ENCODE peak calls at places on chromosomes 6 and 20, in ten cellular contexts. I is glutamatergic neuron, N is neural crest cell, J is HCT116, B is stomach, Z is fibroblast of the aortic adventitia, D is left lung, A is MCF 10A, V is psoas muscle, F is mucosa of descending colon. H is an unnamed sample.

GRCh38 chr6:56795852-56796532 is 153.3 kb upstream of the DST start:
- DNase-seq in F (no peak), J (no peak), V (no peak), B (no peak), A (no peak), N (no peak), I (no peak), D (no peak), Z (no peak), H (no peak)

GRCh38 chr20:19915111-19915798 is 101.9 kb upstream of the NAA20 start:
- DNase-seq in Z (no peak), A (no peak), J (no peak), F (no peak), N (no peak), D (no peak), V (no peak), I (no peak), B (no peak), H (no peak)

GRCh38 chr6:140105857-140106256 is 731.4 kb upstream of the CITED2 start:
- DNase-seq in N (peak), A (peak), V (no peak), Z (peak), J (peak), D (no peak), B (no peak), F (peak), I (peak), H (peak)

GRCh38 chr6:13926378-13926777 is 1.6 kb downstream of the RNF182 start:
- DNase-seq in J (no peak), V (no peak), D (no peak), B (no peak), F (no peak), I (no peak), A (no peak), N (no peak), Z (no peak), H (no peak)

GRCh38 chr20:37179671-37180524 is 550 bp upstream of the MROH8 start:
- DNase-seq in Z (peak), N (no peak), V (no peak), I (no peak), F (no peak), A (peak), D (no peak), B (no peak), J (no peak), H (no peak)

GRCh38 chr6:28910901-28911680 is 12.7 kb downstream of the TRIM27 start:
- DNase-seq in N (no peak), B (no peak), I (no peak), D (no peak), Z (no peak), A (peak), V (no peak), J (no peak), F (no peak), H (no peak)

GRCh38 chr6:83258517-83258916 is 65.4 kb downstream of the RWDD2A start:
- DNase-seq in A (no peak), B (no peak), I (no peak), N (no peak), D (no peak), Z (peak), F (no peak), J (no peak), V (no peak), H (no peak)

GRCh38 chr6:104607501-104607900 is 252.2 kb downstream of the HACE1 start:
- DNase-seq in I (no peak), D (no peak), F (peak), V (no peak), A (no peak), Z (no peak), B (no peak), N (no peak), J (no peak), H (no peak)

GRCh38 chr6:148416309-148416965 is 73.8 kb downstream of the SASH1 start:
- DNase-seq in V (no peak), B (no peak), I (no peak), F (no peak), N (no peak), D (no peak), J (no peak), Z (no peak), A (no peak), H (no peak)

GRCh38 chr20:58697867-58698703 is 5.5 kb downstream of the NPEPL1 start:
- DNase-seq in B (no peak), F (no peak), V (no peak), A (no peak), D (peak), Z (no peak), I (no peak), N (no peak), J (no peak), H (no peak)

GRCh38 chr6:80437186-80437585 is 330.7 kb downstream of the BCKDHB start:
- DNase-seq in V (no peak), J (no peak), B (no peak), Z (peak), D (no peak), I (no peak), F (no peak), A (no peak), N (no peak), H (no peak)

GRCh38 chr6:56840467-56841371 is 114.2 kb upstream of the BEND6 start:
- DNase-seq in B (no peak), Z (peak), F (no peak), I (no peak), N (no peak), J (no peak), A (peak), V (no peak), D (no peak), H (no peak)

GRCh38 chr6:127690092-127690491 is 113.1 kb downstream of the C6orf58 start:
- DNase-seq in N (no peak), V (no peak), I (no peak), B (no peak), A (peak), Z (peak), J (peak), F (no peak), D (no peak), H (peak)

GRCh38 chr6:131858765-131859490 is 51.1 kb downstream of the ENPP1 start:
- DNase-seq in F (no peak), Z (peak), I (no peak), D (no peak), N (no peak), B (no peak), J (no peak), V (no peak), A (no peak), H (no peak)

GRCh38 chr20:15564981-15565380 is 1008.3 kb downstream of the KIF16B start:
- DNase-seq in D (no peak), Z (no peak), I (no peak), F (no peak), B (no peak), N (no peak), V (no peak), J (no peak), A (no peak), H (no peak)

GRCh38 chr6:131999545-132000146 is 48.5 kb upstream of the CCN2 start:
- DNase-seq in N (no peak), B (no peak), D (no peak), F (no peak), Z (no peak), I (no peak), A (no peak), V (no peak), J (no peak), H (no peak)

GRCh38 chr20:59403261-59403961 is 103.0 kb downstream of the EDN3 start:
- DNase-seq in D (no peak), N (peak), I (peak), A (peak), F (peak), B (peak), J (no peak), V (peak), Z (no peak), H (peak)

GRCh38 chr20:38049800-38050199 is 16.3 kb downstream of the RPRD1B start:
- DNase-seq in I (no peak), B (no peak), V (no peak), F (no peak), J (no peak), A (peak), N (no peak), D (no peak), Z (peak), H (no peak)

GRCh38 chr20:1204061-1204460 is 807 bp downstream of the C20orf202 start:
- DNase-seq in B (no peak), I (no peak), D (no peak), Z (no peak), F (no peak), A (peak), V (no peak), N (no peak), J (no peak), H (no peak)

GRCh38 chr20:53598140-53599038 is 4.8 kb upstream of the ZNF217 start:
- DNase-seq in J (no peak), I (no peak), B (peak), Z (no peak), A (no peak), F (peak), D (no peak), V (no peak), N (no peak), H (no peak)

GRCh38 chr20:53365676-53366075 is 228.0 kb downstream of the ZNF217 start:
- DNase-seq in A (no peak), V (no peak), Z (no peak), I (no peak), F (no peak), N (no peak), B (no peak), D (no peak), J (no peak), H (no peak)

GRCh38 chr6:56040271-56040670 is 164.9 kb upstream of the BMP5 start:
- DNase-seq in V (no peak), B (no peak), A (peak), Z (peak), I (no peak), F (no peak), D (no peak), N (no peak), J (no peak), H (no peak)

GRCh38 chr20:58688838-58689237 is 3.8 kb upstream of the NPEPL1 start:
- DNase-seq in D (no peak), N (no peak), B (peak), Z (peak), F (no peak), V (no peak), I (no peak), J (no peak), A (no peak), H (no peak)

GRCh38 chr6:90025418-90026089 is 131.3 kb downstream of the GJA10 start:
- DNase-seq in Z (peak), N (no peak), D (no peak), F (no peak), A (peak), B (no peak), V (no peak), I (no peak), J (peak), H (no peak)

GRCh38 chr6:53359088-53359842 is 10.5 kb upstream of the ELOVL5 start:
- DNase-seq in B (peak), I (peak), D (peak), N (peak), Z (peak), A (peak), J (peak), V (peak), F (peak), H (peak)
- TF ChIP-seq CTCF in B (no peak), I (no peak), D (no peak), N (no peak), Z (no peak), A (no peak), J (no peak), V (no peak), F (no peak), H (no peak)

DNA sequence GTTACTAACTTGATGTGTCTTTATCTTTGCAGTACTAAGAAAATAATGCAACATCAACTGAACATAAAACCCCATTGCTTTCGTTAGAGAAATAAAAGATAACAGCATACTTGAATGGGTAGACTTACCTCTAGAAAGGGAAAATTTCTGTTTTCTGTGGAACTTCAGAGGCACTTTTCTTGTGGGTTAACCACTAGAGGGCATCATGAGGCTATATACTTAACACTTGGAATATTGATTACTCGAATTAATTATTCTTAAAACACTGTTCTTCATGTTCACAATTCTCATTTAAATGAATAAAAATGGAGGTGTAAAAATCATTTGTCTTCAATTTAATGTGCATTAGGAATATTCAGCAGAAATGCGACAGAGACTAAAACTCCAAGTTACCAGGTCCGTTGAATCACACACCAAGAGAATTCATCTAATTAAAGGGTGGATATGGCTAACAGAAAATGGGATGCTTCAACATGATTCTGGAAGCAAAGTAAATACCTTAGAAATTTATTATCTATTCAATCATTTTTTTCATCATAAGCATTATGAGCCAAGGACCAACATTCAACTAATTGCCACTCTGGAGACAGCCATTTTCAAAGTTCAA is 330.8 kb upstream of the PREP start:
- DNase-seq in D (no peak), J (peak), N (no peak), F (peak), A (peak), I (no peak), V (no peak), Z (peak), B (no peak), H (no peak)
- TF ChIP-seq CTCF in D (peak), J (peak), N (peak), F (peak), A (peak), I (peak), V (peak), Z (peak), B (peak), H (peak)

DNA sequence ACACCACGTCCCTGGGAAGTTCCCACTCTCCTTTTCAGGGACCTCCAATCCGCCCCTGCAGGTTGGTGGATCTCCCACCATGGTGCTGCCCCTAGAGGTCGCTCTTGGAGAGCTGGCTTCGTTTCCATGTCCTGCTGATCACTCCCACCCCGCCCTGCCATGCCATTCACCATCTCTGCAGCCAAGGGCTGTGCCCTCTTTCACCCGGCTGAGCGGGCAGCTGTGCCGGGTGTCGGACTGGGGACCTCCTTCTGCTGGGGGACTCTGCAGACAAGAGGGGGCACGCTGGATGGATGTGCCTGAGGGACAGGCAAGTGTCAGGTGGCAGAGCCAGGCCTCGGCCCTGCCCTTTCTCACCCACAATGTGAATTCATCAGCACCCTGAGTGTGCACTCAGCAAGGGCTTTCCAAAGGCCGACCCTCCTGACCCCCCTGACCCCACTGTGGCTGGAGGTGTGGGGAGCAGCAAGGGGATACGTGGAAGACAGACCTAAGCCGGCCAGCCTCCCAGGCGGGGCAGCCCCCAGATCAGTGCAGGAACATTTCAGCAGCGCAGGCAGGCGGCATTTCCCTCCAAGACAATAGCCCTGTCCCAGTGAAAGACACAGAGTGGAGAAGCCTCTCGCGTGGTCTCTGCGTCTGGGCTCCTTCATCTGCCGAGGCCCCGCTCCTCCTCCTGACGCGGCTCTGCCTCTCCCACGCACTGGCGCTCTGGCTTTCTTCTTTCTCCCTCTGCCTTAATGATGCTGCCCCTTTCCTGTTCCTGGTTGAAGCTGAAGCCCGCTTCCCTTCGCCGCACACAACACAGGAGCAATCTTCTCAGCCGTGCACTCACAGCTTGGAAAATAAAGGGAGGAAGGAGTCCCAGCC is 347.2 kb downstream of the CDH4 start:
- DNase-seq in N (peak), A (no peak), I (peak), B (no peak), J (no peak), Z (no peak), V (no peak), D (no peak), F (no peak), H (no peak)
- TF ChIP-seq CTCF in N (no peak), A (no peak), I (no peak), B (no peak), J (peak), Z (no peak), V (no peak), D (no peak), F (no peak), H (no peak)

GRCh38 chr6:31834704-31835375 is 7.3 kb downstream of the HSPA1B start:
- DNase-seq in F (peak), I (peak), B (peak), D (peak), Z (peak), A (peak), V (peak), J (peak), N (peak), H (peak)

GRCh38 chr6:31838968-31839367 is 11.4 kb downstream of the HSPA1B start:
- DNase-seq in N (no peak), A (no peak), F (no peak), V (no peak), Z (no peak), I (no peak), B (no peak), J (no peak), D (no peak), H (no peak)

GRCh38 chr6:31836036-31836675 is 8.6 kb downstream of the HSPA1B start:
- DNase-seq in B (no peak), V (no peak), J (no peak), N (no peak), I (no peak), Z (no peak), D (no peak), F (peak), A (no peak), H (no peak)

GRCh38 chr6:31837612-31838553 is 10.3 kb downstream of the HSPA1B start:
- DNase-seq in F (no peak), N (no peak), A (no peak), D (no peak), V (no peak), B (no peak), J (no peak), Z (no peak), I (no peak), H (no peak)

GRCh38 chr6:31836676-31837611 is 9.4 kb downstream of the HSPA1B start:
- DNase-seq in Z (peak), F (peak), I (no peak), V (no peak), A (peak), N (no peak), J (no peak), B (no peak), D (no peak), H (no peak)
- TF ChIP-seq CTCF in Z (peak), F (no peak), I (no peak), V (no peak), A (no peak), N (no peak), J (no peak), B (no peak), D (no peak), H (no peak)

DNA sequence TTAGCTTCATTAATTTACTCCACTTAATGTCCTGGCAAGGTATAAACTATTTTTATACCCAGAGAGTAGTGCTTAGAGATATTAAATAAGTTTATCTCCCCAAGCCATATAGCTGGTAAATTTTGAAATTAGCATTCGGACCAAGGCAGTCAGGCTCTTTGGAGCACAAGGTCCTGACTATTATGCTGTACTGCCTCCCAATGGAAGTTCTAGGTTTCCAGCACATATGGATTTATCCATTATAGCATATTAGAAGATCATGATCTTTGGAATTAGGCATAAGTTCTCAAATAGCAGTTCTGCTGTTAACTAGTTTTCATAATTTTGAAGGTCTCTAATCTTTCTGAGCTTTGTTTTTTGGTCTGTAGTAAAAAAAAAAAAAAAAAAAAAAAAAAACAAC is 835.3 kb upstream of the EPHA7 start:
- DNase-seq in F (no peak), B (no peak), A (peak), N (no peak), I (no peak), D (no peak), V (no peak), J (no peak), Z (no peak), H (no peak)
- TF ChIP-seq CTCF in F (no peak), B (no peak), A (peak), N (peak), I (no peak), D (no peak), V (no peak), J (no peak), Z (no peak), H (no peak)

GRCh38 chr6:70124882-70125535 is 177.9 kb downstream of the COL9A1 start:
- DNase-seq in A (peak), N (no peak), B (no peak), F (peak), D (no peak), V (no peak), I (no peak), Z (peak), J (no peak), H (peak)
- TF ChIP-seq CTCF in A (no peak), N (no peak), B (no peak), F (no peak), D (no peak), V (no peak), I (no peak), Z (no peak), J (no peak), H (no peak)

DNA sequence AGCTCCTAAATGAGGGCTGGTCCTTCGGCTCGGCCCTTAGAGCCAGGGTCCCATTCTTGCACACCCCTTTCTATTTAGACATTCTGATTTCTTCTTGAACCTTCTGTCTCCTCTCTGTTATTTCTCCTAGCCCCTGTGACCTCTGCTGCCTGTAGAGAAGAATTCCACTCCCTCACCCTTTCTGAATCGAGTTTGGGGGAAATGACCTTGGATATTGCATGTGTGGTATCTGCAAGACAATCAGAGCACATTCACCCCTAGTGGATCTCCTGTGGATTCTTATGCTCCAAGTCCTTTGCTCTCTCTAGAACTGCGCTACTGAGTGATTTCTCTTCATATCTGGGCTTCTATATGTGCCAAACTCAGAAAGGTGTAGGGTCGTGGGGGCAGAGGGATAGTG is 55.0 kb downstream of the SLC35D3 start:
- DNase-seq in D (no peak), N (no peak), J (no peak), I (no peak), F (no peak), V (no peak), Z (no peak), A (no peak), B (no peak), H (no peak)
- TF ChIP-seq CTCF in D (no peak), N (no peak), J (no peak), I (no peak), F (no peak), V (no peak), Z (no peak), A (no peak), B (no peak), H (no peak)